ENCODE peak calls at places on chromosomes 13 and 19, in nine cellular contexts. G, E, P, I, N, Z, M, V and F are unnamed samples.
A peak's percentile ranks its signal among the peaks of the same experiment; 100 is the strongest.

GRCh38 chr19:13966684-13967128 is 14.4 kb downstream of the DCAF15 start:
- DNase-seq in G (no peak), N (no peak), P (no peak), I (no peak), V (no peak), E (no peak), M (no peak), Z (no peak), F (no peak)

GRCh38 chr13:58977085-58977484 is 1186.6 kb downstream of the DIAPH3 start:
- DNase-seq in P (no peak), G (no peak), E (no peak), M (no peak), Z (no peak), N (no peak), V (no peak), I (no peak), F (no peak)

GRCh38 chr13:44312131-44312530 is 61.5 kb upstream of the SERP2 start:
- DNase-seq in I (no peak), N (no peak), Z (no peak), P (no peak), M (no peak), G (no peak), E (no peak), V (no peak), F (no peak)

GRCh38 chr13:69485991-69486592 is 621.5 kb upstream of the ATXN8OS start:
- DNase-seq in P (no peak), I (no peak), M (no peak), Z (no peak), E (no peak), G (no peak), V (no peak), N (no peak), F (no peak)

GRCh38 chr13:113105032-113105993 is at the start of gene F7:
- DNase-seq in N (no peak), E (no peak), P (no peak), Z (no peak), G (no peak), I (no peak), M (no peak), V (no peak), F (no peak)

GRCh38 chr13:98509271-98510155 is 67.4 kb downstream of the STK24 start:
- DNase-seq in G (peak; percentile 34), Z (peak; percentile 47), M (peak; percentile 87), E (no peak), I (peak; percentile 85), V (peak; percentile 59), N (no peak), P (peak; percentile 54), F (peak; percentile 86)

GRCh38 chr13:100870898-100871297 is 196.3 kb upstream of the TMTC4 start:
- DNase-seq in N (no peak), E (no peak), I (no peak), P (no peak), Z (no peak), M (no peak), G (no peak), V (no peak), F (no peak)

GRCh38 chr13:36438594-36439483 is 6.5 kb downstream of the CCNA1 start:
- DNase-seq in N (no peak), M (no peak), V (no peak), Z (no peak), P (no peak), G (no peak), E (no peak), I (no peak), F (no peak)